ENCODE peak calls at places on chromosomes 16 and 17, in nine cellular contexts. One of them, this sample, is unnamed.
A peak's percentile ranks its signal among the peaks of the same experiment; 100 is the strongest.

GRCh38 chr17:624341-624860 is 90.2 kb downstream of the VPS53 start:
- DNase-seq in fibroblast of lung: no peak
- DNase-seq in endothelial cell: no peak
- DNase-seq in naive thymus-derived CD8-positive, alpha-beta T cell: no peak
- DNase-seq in H9: no peak
- DNase-seq in Karpas-422: peak; percentile 36
- DNase-seq in lower lobe of right lung: no peak
- DNase-seq in dermis microvascular lymphatic vessel endothelial cell: peak; percentile 82
- DNase-seq in left cardiac atrium: no peak
- DNase-seq in this sample: no peak

GRCh38 chr16:57797526-57798266 is 4.6 kb downstream of the KIFC3 start:
- DNase-seq in lower lobe of right lung: peak; percentile 80
- DNase-seq in dermis microvascular lymphatic vessel endothelial cell: no peak
- DNase-seq in fibroblast of lung: no peak
- DNase-seq in endothelial cell: peak; percentile 56
- DNase-seq in Karpas-422: no peak
- DNase-seq in naive thymus-derived CD8-positive, alpha-beta T cell: no peak
- DNase-seq in left cardiac atrium: no peak
- DNase-seq in H9: peak; percentile 68
- DNase-seq in this sample: no peak

GRCh38 chr17:18246880-18247612 is 11.5 kb downstream of the FLII start:
- DNase-seq in Karpas-422: peak; percentile 93
- DNase-seq in fibroblast of lung: peak; percentile 33
- DNase-seq in endothelial cell: peak; percentile 50
- DNase-seq in lower lobe of right lung: peak; percentile 93
- DNase-seq in dermis microvascular lymphatic vessel endothelial cell: no peak
- DNase-seq in left cardiac atrium: peak; percentile 70
- DNase-seq in H9: peak; percentile 99
- DNase-seq in naive thymus-derived CD8-positive, alpha-beta T cell: no peak
- DNase-seq in this sample: no peak

GRCh38 chr16:68086336-68086821 is 1.2 kb downstream of the NFATC3 start:
- DNase-seq in lower lobe of right lung: no peak
- DNase-seq in dermis microvascular lymphatic vessel endothelial cell: peak; percentile 54
- DNase-seq in naive thymus-derived CD8-positive, alpha-beta T cell: no peak
- DNase-seq in endothelial cell: no peak
- DNase-seq in fibroblast of lung: peak; percentile 56
- DNase-seq in Karpas-422: peak; percentile 69
- DNase-seq in left cardiac atrium: no peak
- DNase-seq in H9: no peak
- DNase-seq in this sample: no peak

GRCh38 chr17:602436-602835 is 112.2 kb downstream of the VPS53 start:
- DNase-seq in left cardiac atrium: no peak
- DNase-seq in endothelial cell: no peak
- DNase-seq in naive thymus-derived CD8-positive, alpha-beta T cell: no peak
- DNase-seq in dermis microvascular lymphatic vessel endothelial cell: no peak
- DNase-seq in Karpas-422: no peak
- DNase-seq in fibroblast of lung: no peak
- DNase-seq in lower lobe of right lung: no peak
- DNase-seq in H9: no peak
- DNase-seq in this sample: no peak

GRCh38 chr17:32142857-32143524 is 689 bp downstream of the RHOT1 start:
- DNase-seq in dermis microvascular lymphatic vessel endothelial cell: peak; percentile 60
- DNase-seq in left cardiac atrium: peak; percentile 66
- DNase-seq in H9: peak; percentile 87
- DNase-seq in lower lobe of right lung: peak; percentile 90
- DNase-seq in fibroblast of lung: peak; percentile 79
- DNase-seq in naive thymus-derived CD8-positive, alpha-beta T cell: peak; percentile 22
- DNase-seq in endothelial cell: peak; percentile 52
- DNase-seq in Karpas-422: peak; percentile 77
- DNase-seq in this sample: no peak

GRCh38 chr17:80146121-80147034 is 550 bp downstream of the EIF4A3 start:
- DNase-seq in fibroblast of lung: peak; percentile 18
- DNase-seq in Karpas-422: peak; percentile 72
- DNase-seq in endothelial cell: peak; percentile 14
- DNase-seq in H9: no peak
- DNase-seq in naive thymus-derived CD8-positive, alpha-beta T cell: peak; percentile 23
- DNase-seq in lower lobe of right lung: no peak
- DNase-seq in dermis microvascular lymphatic vessel endothelial cell: peak; percentile 21
- DNase-seq in left cardiac atrium: no peak
- DNase-seq in this sample: no peak

GRCh38 chr17:11896199-11896598 is 101.1 kb downstream of the ZNF18 start:
- DNase-seq in left cardiac atrium: no peak
- DNase-seq in Karpas-422: no peak
- DNase-seq in dermis microvascular lymphatic vessel endothelial cell: no peak
- DNase-seq in lower lobe of right lung: no peak
- DNase-seq in fibroblast of lung: no peak
- DNase-seq in endothelial cell: no peak
- DNase-seq in naive thymus-derived CD8-positive, alpha-beta T cell: no peak
- DNase-seq in H9: no peak
- DNase-seq in this sample: no peak

GRCh38 chr17:20966869-20967268 is 75.9 kb downstream of the USP22 start:
- DNase-seq in left cardiac atrium: no peak
- DNase-seq in dermis microvascular lymphatic vessel endothelial cell: no peak
- DNase-seq in H9: no peak
- DNase-seq in lower lobe of right lung: peak; percentile 64
- DNase-seq in endothelial cell: no peak
- DNase-seq in fibroblast of lung: no peak
- DNase-seq in naive thymus-derived CD8-positive, alpha-beta T cell: no peak
- DNase-seq in Karpas-422: no peak
- DNase-seq in this sample: no peak